ENCODE peak calls at places on chromosomes 5 and 9, in seven cellular contexts. Z is lower leg skin, H is adrenal gland, F is GM23248, R is dorsolateral prefrontal cortex, L is heart left ventricle, S is stomach. C is an unnamed sample.

GRCh38 chr9:3903273-3903672 is 377.5 kb upstream of the RFX3 start:
- DNase-seq in F (no peak), L (no peak), Z (no peak), R (no peak), H (no peak), S (no peak), C (no peak)

GRCh38 chr5:67971223-67971830 is 244.2 kb upstream of the PIK3R1 start:
- DNase-seq in L (no peak), H (peak; percentile 58), S (no peak), R (no peak), F (peak; percentile 79), Z (peak; percentile 35), C (no peak)

GRCh38 chr9:3825724-3826123 is 299.9 kb upstream of the RFX3 start:
- DNase-seq in L (no peak), Z (no peak), F (no peak), S (no peak), H (no peak), R (no peak), C (no peak)

GRCh38 chr5:3199941-3200340 is 395.7 kb upstream of the IRX1 start:
- DNase-seq in S (no peak), F (no peak), Z (no peak), R (no peak), H (no peak), L (no peak), C (no peak)

GRCh38 chr5:17802256-17802655 is 168.0 kb downstream of the TAF11L14 start:
- DNase-seq in R (no peak), L (no peak), F (no peak), H (no peak), S (no peak), Z (no peak), C (no peak)

GRCh38 chr5:149414405-149415244 is 35.5 kb upstream of the IL17B start:
- DNase-seq in L (peak; percentile 89), H (no peak), S (no peak), Z (no peak), F (peak; percentile 86), R (no peak), C (no peak)

GRCh38 chr5:54756796-54757402 is 228.5 kb downstream of the ESM1 start:
- DNase-seq in F (peak; percentile 72), R (no peak), S (no peak), H (no peak), L (no peak), Z (no peak), C (no peak)

GRCh38 chr5:177982072-177982727 is 13.8 kb downstream of the PROP1 start:
- DNase-seq in S (peak; percentile 50), L (no peak), H (peak; percentile 37), R (no peak), F (peak; percentile 32), Z (no peak), C (no peak)

GRCh38 chr9:8857330-8858249 is 1058.0 kb upstream of the DMAC1 start:
- DNase-seq in Z (no peak), R (peak; percentile 71), L (peak; percentile 73), H (peak; percentile 53), F (peak; percentile 32), S (peak; percentile 29), C (no peak)

GRCh38 chr9:121599186-121599871 is 52.1 kb upstream of the DAB2IP start:
- DNase-seq in F (peak; percentile 63), Z (no peak), S (peak; percentile 92), H (peak; percentile 83), L (peak; percentile 88), R (no peak), C (no peak)

GRCh38 chr5:126016256-126016655 is 407.0 kb upstream of the GRAMD2B start:
- DNase-seq in R (no peak), L (peak; percentile 53), S (no peak), Z (peak; percentile 44), H (peak; percentile 56), F (peak; percentile 7), C (no peak)

GRCh38 chr5:65927497-65928340 is 1.3 kb downstream of the ERBIN start:
- DNase-seq in H (no peak), F (peak; percentile 84), Z (peak; percentile 19), S (no peak), L (no peak), R (no peak), C (no peak)

GRCh38 chr5:138305797-138306196 is 25.8 kb downstream of the CDC25C start:
- DNase-seq in F (no peak), S (peak; percentile 32), H (peak; percentile 86), R (no peak), Z (peak; percentile 20), L (peak; percentile 84), C (no peak)

DNA sequence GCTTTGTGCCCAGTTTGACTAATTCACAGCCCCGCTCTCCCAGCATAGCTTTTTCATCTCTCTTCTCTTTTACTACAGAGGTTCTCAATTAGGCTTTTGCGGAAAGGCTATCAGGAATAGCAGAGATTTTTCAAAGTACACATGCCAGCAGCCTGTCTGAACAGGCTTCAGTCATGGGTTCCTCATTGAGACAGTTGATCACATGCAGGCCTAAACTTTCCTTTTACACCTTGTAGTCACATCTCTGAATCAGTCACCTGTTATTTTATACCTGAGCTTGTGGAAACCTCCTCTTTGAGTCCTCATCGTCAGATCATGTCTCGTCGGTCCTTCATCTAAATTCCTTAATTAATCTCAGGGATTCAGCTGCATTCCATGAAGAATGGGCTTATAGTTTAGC is 140.7 kb downstream of the NPR3 start:
- DNase-seq in F (no peak), L (no peak), R (no peak), H (no peak), S (no peak), Z (no peak), C (no peak)
- H3K4me3 ChIP-seq in F (no peak overlapping the region), L (no peak overlapping the region), R (no peak overlapping the region), H (no peak overlapping the region), S (no peak overlapping the region), Z (no peak overlapping the region), C (no peak overlapping the region)

DNA sequence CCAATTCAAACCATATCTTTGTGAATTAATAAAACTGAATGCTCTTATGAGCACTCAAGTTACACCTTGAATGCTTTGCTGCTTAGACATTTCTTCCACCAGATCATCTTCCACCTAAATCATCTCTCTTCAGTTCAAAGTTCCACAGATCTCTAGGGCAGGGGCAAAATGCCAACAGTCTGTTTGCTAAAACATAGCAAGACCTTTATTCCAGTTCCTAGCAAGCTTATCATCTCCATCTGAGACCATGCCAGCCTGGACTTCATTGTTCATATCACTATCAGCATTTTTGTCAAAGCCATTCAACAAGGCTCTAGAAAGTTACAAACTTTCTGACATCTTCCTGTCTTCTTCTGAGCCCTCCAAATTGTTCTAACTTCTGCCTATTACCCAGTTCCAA is 119.8 kb downstream of the GIN1 start:
- DNase-seq in F (no peak), L (no peak), H (no peak), R (no peak), S (no peak), Z (no peak), C (no peak)
- H3K4me3 ChIP-seq in F (no peak overlapping the region), L (no peak overlapping the region), H (no peak overlapping the region), R (no peak overlapping the region), S (no peak overlapping the region), Z (no peak overlapping the region), C (no peak overlapping the region)

GRCh38 chr5:156329197-156329611 is 2.2 kb downstream of the SGCD start:
- DNase-seq in F (peak; percentile 51), R (no peak), H (no peak), Z (no peak), S (no peak), L (peak; percentile 56), C (no peak)
- H3K4me3 ChIP-seq in F (peak overlapping the region; percentile 89), R (peak overlapping the region; percentile 55), H (no peak overlapping the region), Z (no peak overlapping the region), S (no peak overlapping the region), L (peak overlapping the region; percentile 71), C (no peak overlapping the region)

DNA sequence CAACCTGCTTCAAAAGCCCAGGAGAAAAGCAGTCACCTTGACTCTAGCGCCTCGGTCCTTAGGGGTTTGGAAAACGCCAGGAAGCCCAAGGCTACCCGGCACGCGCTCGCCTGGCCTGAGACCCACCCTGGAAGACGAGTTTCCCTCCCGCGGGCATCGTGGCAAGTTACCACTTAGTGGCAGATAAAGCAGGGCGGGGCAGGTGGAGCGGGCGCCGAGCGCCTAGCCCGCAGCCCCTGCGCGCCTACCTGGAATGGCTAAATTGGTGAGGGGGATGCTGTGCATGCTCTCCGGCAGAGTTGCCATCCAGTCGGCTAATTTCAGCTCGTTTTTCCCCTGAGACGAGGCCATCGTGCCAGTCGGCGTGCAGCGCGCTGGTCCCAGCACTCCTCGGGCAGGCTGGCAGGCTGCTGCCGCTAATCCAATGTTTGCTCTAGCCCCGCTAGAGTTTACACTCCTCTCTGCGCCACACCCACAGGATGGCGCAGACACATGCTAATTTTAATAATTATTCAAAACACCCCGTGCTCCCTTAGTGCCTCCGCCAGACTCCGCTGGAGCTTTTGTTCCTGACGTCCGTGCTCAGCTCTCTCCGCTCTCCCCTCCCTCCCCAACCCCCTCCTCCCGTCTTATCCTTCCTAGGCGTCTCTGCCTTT is at the start of gene PLCXD3:
- DNase-seq in L (peak; percentile 73), S (peak; percentile 60), R (no peak), Z (no peak), F (peak; percentile 48), H (peak; percentile 80), C (no peak)
- H3K4me3 ChIP-seq in L (peak within 1 kb of the TSS; percentile 76), S (peak within 1 kb of the TSS; percentile 59), R (peak within 1 kb of the TSS; percentile 57), Z (peak within 1 kb of the TSS; percentile 7), F (peak within 1 kb of the TSS; percentile 72), H (no peak within 1 kb of the TSS), C (no peak within 1 kb of the TSS)

GRCh38 chr5:61069150-61069549 is 93.1 kb downstream of the SMIM15 start:
- DNase-seq in F (no peak), R (no peak), Z (no peak), S (no peak), H (no peak), L (no peak), C (no peak)
- H3K4me3 ChIP-seq in F (no peak overlapping the region), R (no peak overlapping the region), Z (no peak overlapping the region), S (no peak overlapping the region), H (no peak overlapping the region), L (no peak overlapping the region), C (no peak overlapping the region)

GRCh38 chr9:137454506-137455360 is 4.4 kb downstream of the NSMF start:
- DNase-seq in Z (no peak), L (peak; percentile 46), H (no peak), S (peak; percentile 71), F (peak; percentile 55), R (no peak), C (no peak)
- H3K4me3 ChIP-seq in Z (peak overlapping the region; percentile 26), L (peak overlapping the region; percentile 56), H (no peak overlapping the region), S (peak overlapping the region; percentile 38), F (peak overlapping the region; percentile 63), R (no peak overlapping the region), C (peak overlapping the region; percentile 42)